ENCODE peak calls at places on chromosome 5, in ten cellular contexts. T is neural crest cell, J is AML-193, X is Peyer's patch, R is EH, M is AG04449, F is T-helper 2 cell, H is choroid plexus epithelial cell, L is G401, A is SHP77. Z is an unnamed sample.

GRCh38 chr5:113807384-113808053 is 294.0 kb downstream of the YTHDC2 start:
- DNase-seq in T (no peak), J (no peak), X (no peak), R (peak), M (no peak), F (no peak), H (no peak), L (peak), A (no peak), Z (no peak)

GRCh38 chr5:78404682-78405293 is 44.4 kb downstream of the SCAMP1 start:
- DNase-seq in T (no peak), J (no peak), X (no peak), R (no peak), M (no peak), F (no peak), H (no peak), L (no peak), A (no peak), Z (no peak)

GRCh38 chr5:143376911-143377838 is 26.3 kb downstream of the NR3C1 start:
- DNase-seq in T (no peak), J (no peak), X (no peak), R (peak), M (peak), F (no peak), H (peak), L (peak), A (no peak), Z (peak)

GRCh38 chr5:60822285-60822556 is 21.8 kb downstream of the ELOVL7 start:
- DNase-seq in T (no peak), J (no peak), X (no peak), R (no peak), M (no peak), F (no peak), H (no peak), L (no peak), A (no peak), Z (no peak)

GRCh38 chr5:168946363-168946762 is 354.6 kb downstream of the SLIT3 start:
- DNase-seq in T (peak), J (no peak), X (no peak), R (no peak), M (no peak), F (no peak), H (peak), L (no peak), A (no peak), Z (no peak)

GRCh38 chr5:65832603-65833228 is 93.7 kb upstream of the ERBIN start:
- DNase-seq in T (no peak), J (no peak), X (no peak), R (no peak), M (no peak), F (no peak), H (no peak), L (no peak), A (no peak), Z (no peak)

GRCh38 chr5:126746290-126746689 is 30.6 kb upstream of the LMNB1 start:
- DNase-seq in T (no peak), J (no peak), X (no peak), R (no peak), M (no peak), F (no peak), H (no peak), L (no peak), A (no peak), Z (no peak)

GRCh38 chr5:107431998-107432397 is 238.7 kb downstream of the EFNA5 start:
- DNase-seq in T (no peak), J (no peak), X (no peak), R (peak), M (no peak), F (no peak), H (peak), L (no peak), A (no peak), Z (no peak)

GRCh38 chr5:159826351-159827222 is 89.7 kb upstream of the ADRA1B start:
- DNase-seq in T (no peak), J (no peak), X (no peak), R (peak), M (peak), F (no peak), H (peak), L (peak), A (no peak), Z (peak)

GRCh38 chr5:16983022-16983639 is 47.0 kb upstream of the MYO10 start:
- DNase-seq in T (no peak), J (no peak), X (peak), R (peak), M (no peak), F (no peak), H (peak), L (no peak), A (no peak), Z (no peak)

GRCh38 chr5:167254150-167254549 is 1037.3 kb upstream of the WWC1 start:
- DNase-seq in T (no peak), J (no peak), X (no peak), R (no peak), M (no peak), F (no peak), H (no peak), L (no peak), A (no peak), Z (no peak)

GRCh38 chr5:78377056-78377717 is 16.8 kb downstream of the SCAMP1 start:
- DNase-seq in T (no peak), J (no peak), X (no peak), R (peak), M (no peak), F (no peak), H (peak), L (peak), A (no peak), Z (no peak)

GRCh38 chr5:31280210-31280609 is 86.7 kb downstream of the CDH6 start:
- DNase-seq in T (no peak), J (no peak), X (no peak), R (no peak), M (no peak), F (no peak), H (peak), L (no peak), A (no peak), Z (no peak)

GRCh38 chr5:58383459-58383858 is 76.4 kb downstream of the PLK2 start:
- DNase-seq in T (no peak), J (no peak), X (no peak), R (no peak), M (no peak), F (no peak), H (no peak), L (no peak), A (no peak), Z (no peak)

GRCh38 chr5:39759696-39760095 is 334.9 kb upstream of the DAB2 start:
- DNase-seq in T (no peak), J (peak), X (no peak), R (no peak), M (no peak), F (no peak), H (peak), L (no peak), A (no peak), Z (no peak)

GRCh38 chr5:96734871-96735325 is 72.7 kb downstream of the CAST start:
- DNase-seq in T (no peak), J (peak), X (no peak), R (peak), M (peak), F (no peak), H (no peak), L (no peak), A (no peak), Z (peak)

Z was measured in non-pigmented ciliary epithelial cell.